ENCODE peak calls at places on chromosomes 6 and 20, in four cellular contexts. F is H9, Z is IMR-90, M is H1. S is an unnamed sample.

GRCh38 chr20:50298554-50299324 is 108.1 kb downstream of the CEBPB start:
- DNase-seq in M (no peak), Z (no peak), F (no peak), S (no peak)

GRCh38 chr6:2989332-2990178 is 10.1 kb upstream of the NQO2 start:
- DNase-seq in M (peak; percentile 75), Z (peak; percentile 95), F (peak; percentile 90), S (peak; percentile 99)

GRCh38 chr6:15089569-15090144 is 156.2 kb upstream of the JARID2 start:
- DNase-seq in M (no peak), F (no peak), Z (no peak), S (no peak)

GRCh38 chr20:45407067-45407745 is 883 bp upstream of the DBNDD2 start:
- DNase-seq in M (no peak), Z (no peak), F (peak; percentile 52), S (peak; percentile 63)

GRCh38 chr6:23213193-23213592 is 643.8 kb downstream of the HDGFL1 start:
- DNase-seq in M (no peak), Z (peak; percentile 76), F (no peak), S (no peak)

GRCh38 chr6:7922596-7922995 is 12.0 kb upstream of the TXNDC5 start:
- DNase-seq in Z (peak; percentile 37), F (no peak), M (no peak), S (no peak)

GRCh38 chr6:118298476-118298875 is 249.6 kb upstream of the PLN start:
- DNase-seq in Z (peak; percentile 54), M (no peak), F (no peak), S (no peak)

GRCh38 chr20:48875914-48876240 is 45.6 kb upstream of the ARFGEF2 start:
- DNase-seq in M (no peak), Z (no peak), F (no peak), S (no peak)

GRCh38 chr6:154447929-154448328 is 62.6 kb downstream of the CNKSR3 start:
- DNase-seq in F (no peak), M (no peak), Z (peak; percentile 55), S (no peak)

DNA sequence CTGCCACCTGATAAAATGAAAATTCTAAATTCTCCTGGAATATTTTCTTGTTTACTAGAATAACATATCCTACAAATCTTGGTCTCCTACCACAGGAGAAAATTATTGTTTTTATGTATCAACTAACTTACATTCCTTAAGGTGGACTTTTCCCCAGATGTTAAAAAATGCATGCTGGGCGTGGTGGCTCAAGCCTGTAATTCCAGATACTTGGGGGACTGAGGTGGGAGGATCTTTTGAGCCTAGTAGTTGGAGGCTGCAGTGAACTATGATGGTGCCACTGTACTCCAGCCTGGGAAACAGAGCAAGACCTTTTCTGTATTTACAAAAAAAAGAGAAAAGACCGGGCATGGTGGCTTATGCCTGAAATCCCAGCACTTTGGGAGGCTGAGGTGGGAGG is 27.9 kb upstream of the TFAP2C start:
- DNase-seq in M (no peak), F (no peak), Z (no peak), S (no peak)
- H4K5ac ChIP-seq in M (no peak overlapping the region), F (no peak overlapping the region), Z (no peak overlapping the region), S (no peak overlapping the region)

GRCh38 chr20:43015566-43015965 is 174.1 kb downstream of the PTPRT start:
- DNase-seq in F (no peak), M (no peak), Z (no peak), S (no peak)

GRCh38 chr20:43011491-43011890 is 178.2 kb downstream of the PTPRT start:
- DNase-seq in F (no peak), Z (no peak), M (no peak), S (no peak)

GRCh38 chr20:43017241-43018030 is 172.3 kb downstream of the PTPRT start:
- DNase-seq in Z (no peak), F (peak; percentile 42), M (no peak), S (no peak)

GRCh38 chr20:43022081-43022480 is 167.6 kb downstream of the PTPRT start:
- DNase-seq in F (no peak), Z (no peak), M (no peak), S (no peak)

GRCh38 chr20:43016257-43016656 is 173.4 kb downstream of the PTPRT start:
- DNase-seq in Z (no peak), M (no peak), F (no peak), S (no peak)
- H3K4me1 ChIP-seq in Z (no peaks in the 10 kb centered on the region), M (no peaks in the 10 kb centered on the region), F (no peaks in the 10 kb centered on the region), S (no peaks in the 10 kb centered on the region)

DNA sequence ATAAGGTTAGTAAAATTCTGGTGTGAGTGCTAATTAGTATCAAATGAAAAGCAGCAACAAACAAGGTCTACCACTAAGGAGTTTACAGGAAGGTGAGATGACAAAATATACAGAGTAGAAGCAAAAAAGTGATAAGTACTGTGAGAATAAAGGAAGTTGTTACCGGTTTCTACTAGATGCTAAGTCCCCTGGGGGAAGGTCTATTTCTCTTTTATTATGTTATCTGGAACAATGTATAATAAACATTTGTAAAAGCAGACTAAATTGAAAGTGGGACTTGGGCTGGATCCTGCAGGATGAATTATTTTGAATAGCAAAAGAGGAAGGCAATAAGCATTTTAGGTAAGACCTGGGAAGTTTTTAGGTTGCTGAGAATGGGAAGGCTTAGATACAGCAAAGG is 158.7 kb upstream of the SLC22A16 start:
- DNase-seq in M (no peak), Z (no peak), F (no peak), S (no peak)
- H4K5ac ChIP-seq in M (no peak overlapping the region), Z (no peak overlapping the region), F (no peak overlapping the region), S (no peak overlapping the region)

GRCh38 chr6:56749632-56750151 is 107.0 kb upstream of the DST start:
- DNase-seq in M (no peak), Z (peak; percentile 89), F (no peak), S (no peak)
- H3K4me1 ChIP-seq in M (peaks cover 9% of the 10 kb centered on the region), Z (peaks cover 23% of the 10 kb centered on the region), F (peaks cover 15% of the 10 kb centered on the region), S (peaks cover 2% of the 10 kb centered on the region)

DNA sequence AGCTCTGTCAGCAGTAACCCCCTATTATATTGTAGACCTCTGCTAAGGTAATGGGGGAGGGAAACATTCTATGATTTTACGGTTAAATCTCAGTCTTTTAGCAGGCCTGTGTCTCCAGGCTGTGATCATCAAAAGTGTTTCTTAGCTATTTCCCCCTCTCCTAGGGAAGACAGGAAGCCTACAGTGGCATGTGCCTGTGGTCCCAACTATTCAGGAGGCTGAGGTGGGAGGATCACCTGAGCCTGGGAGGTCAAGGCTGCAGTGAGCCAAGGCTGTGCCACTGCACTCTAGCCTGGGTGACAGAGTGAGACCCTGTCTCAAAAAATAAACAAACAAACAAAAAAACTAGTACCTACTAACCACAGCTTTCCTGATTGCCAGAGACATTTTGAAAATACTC is 67.9 kb downstream of the DNAAF9 start:
- DNase-seq in M (no peak), Z (no peak), F (no peak), S (no peak)
- H4K5ac ChIP-seq in M (no peak overlapping the region), Z (no peak overlapping the region), F (no peak overlapping the region), S (no peak overlapping the region)

GRCh38 chr6:24865161-24865560 is 66.4 kb upstream of the ARMH2 start:
- DNase-seq in Z (no peak), M (no peak), F (no peak), S (no peak)
- H3K4me1 ChIP-seq in Z (no peaks in the 10 kb centered on the region), M (no peaks in the 10 kb centered on the region), F (no peaks in the 10 kb centered on the region), S (no peaks in the 10 kb centered on the region)

GRCh38 chr20:5864428-5864827 is 85.9 kb downstream of the TRMT6 start:
- DNase-seq in Z (no peak), M (no peak), F (no peak), S (no peak)
- H4K5ac ChIP-seq in Z (no peak overlapping the region), M (no peak overlapping the region), F (no peak overlapping the region), S (no peak overlapping the region)